ENCODE peak calls at places on chromosome 7, in four cellular contexts. O is esophagus squamous epithelium, F is tibial artery, B is IMR-90. W is an unnamed sample.

GRCh38 chr7:144834516-144835165 is 1.2 kb downstream of the TPK1 start:
- DNase-seq in O (no peak), F (no peak), B (no peak), W (peak)

GRCh38 chr7:131604841-131605279 is 48.4 kb upstream of the PODXL start:
- DNase-seq in O (no peak), F (no peak), B (peak), W (peak)

GRCh38 chr7:121099572-121099971 is 111.1 kb downstream of the CPED1 start:
- DNase-seq in O (no peak), F (no peak), B (no peak), W (no peak)

GRCh38 chr7:43758029-43758860 is at the start of gene BLVRA:
- DNase-seq in O (no peak), F (peak), B (peak), W (peak)

GRCh38 chr7:4227105-4228010 is 454.7 kb upstream of the FOXK1 start:
- DNase-seq in O (no peak), F (no peak), B (no peak), W (no peak)

GRCh38 chr7:128247640-128248194 is 6.6 kb downstream of the LEP start:
- DNase-seq in O (no peak), F (no peak), B (peak), W (peak)

GRCh38 chr7:28024786-28025334 is 155.7 kb downstream of the JAZF1 start:
- DNase-seq in O (no peak), F (no peak), B (no peak), W (no peak)

GRCh38 chr7:5699951-5700384 is 81.5 kb downstream of the RNF216 start:
- DNase-seq in O (no peak), F (no peak), B (peak), W (no peak)

GRCh38 chr7:85655252-85655651 is 468.4 kb upstream of the SEMA3D start:
- DNase-seq in O (no peak), F (no peak), B (no peak), W (no peak)

GRCh38 chr7:73668103-73668937 is 689 bp downstream of the VPS37D start:
- DNase-seq in O (no peak), F (no peak), B (no peak), W (peak)
- TF ChIP-seq CTCF in O (no peak), F (no peak), B (no peak), W (no peak)

GRCh38 chr7:101245147-101245668 is 327 bp upstream of the FIS1 start:
- DNase-seq in O (no peak), F (no peak), B (no peak), W (no peak)
- H3K4me3 ChIP-seq in O (peak), F (peak), B (peak), W (peak)

GRCh38 chr7:143494622-143495021 is 16.9 kb downstream of the TAS2R41 start:
- DNase-seq in O (no peak), F (no peak), B (peak), W (no peak)
- TF ChIP-seq CTCF in O (no peak), F (no peak), B (peak), W (peak)

DNA sequence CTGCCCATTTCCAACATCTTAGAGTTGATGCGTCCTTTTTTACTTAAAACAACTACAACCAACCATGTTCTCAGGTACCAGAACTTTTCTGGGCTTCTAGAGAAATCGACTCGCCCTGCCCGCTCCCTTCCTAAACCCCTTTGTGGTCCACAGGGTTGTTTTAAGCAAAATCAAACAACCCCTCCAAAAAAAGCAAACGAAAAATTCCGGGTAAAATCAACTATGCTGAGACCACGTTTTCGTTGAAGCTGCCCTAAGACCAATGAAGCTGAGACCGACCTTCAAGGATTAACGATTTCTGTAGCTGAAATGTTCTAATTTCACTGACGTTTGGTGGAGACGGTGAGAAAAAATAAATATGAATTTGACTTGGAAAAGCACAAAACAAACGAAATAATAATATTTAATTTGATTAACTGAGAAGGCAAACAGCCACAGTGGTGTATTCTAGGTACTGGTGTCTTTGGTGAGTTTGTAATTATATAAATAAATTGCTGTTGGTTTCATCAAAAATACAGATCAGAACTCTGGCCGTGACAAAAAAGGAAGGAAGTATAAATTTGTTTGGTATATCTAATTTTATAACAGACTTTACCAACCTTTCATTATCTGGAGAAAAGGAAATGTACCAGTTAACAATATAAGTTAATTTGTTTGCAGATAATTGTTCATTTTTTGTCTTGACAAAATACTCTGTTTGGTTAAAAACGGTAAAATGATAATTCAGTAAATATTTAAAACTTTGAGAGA is 4.7 kb upstream of the IGF2BP3 start:
- DNase-seq in O (no peak), F (no peak), B (no peak), W (no peak)
- H3K4me3 ChIP-seq in O (no peak), F (no peak), B (peak), W (peak)

DNA sequence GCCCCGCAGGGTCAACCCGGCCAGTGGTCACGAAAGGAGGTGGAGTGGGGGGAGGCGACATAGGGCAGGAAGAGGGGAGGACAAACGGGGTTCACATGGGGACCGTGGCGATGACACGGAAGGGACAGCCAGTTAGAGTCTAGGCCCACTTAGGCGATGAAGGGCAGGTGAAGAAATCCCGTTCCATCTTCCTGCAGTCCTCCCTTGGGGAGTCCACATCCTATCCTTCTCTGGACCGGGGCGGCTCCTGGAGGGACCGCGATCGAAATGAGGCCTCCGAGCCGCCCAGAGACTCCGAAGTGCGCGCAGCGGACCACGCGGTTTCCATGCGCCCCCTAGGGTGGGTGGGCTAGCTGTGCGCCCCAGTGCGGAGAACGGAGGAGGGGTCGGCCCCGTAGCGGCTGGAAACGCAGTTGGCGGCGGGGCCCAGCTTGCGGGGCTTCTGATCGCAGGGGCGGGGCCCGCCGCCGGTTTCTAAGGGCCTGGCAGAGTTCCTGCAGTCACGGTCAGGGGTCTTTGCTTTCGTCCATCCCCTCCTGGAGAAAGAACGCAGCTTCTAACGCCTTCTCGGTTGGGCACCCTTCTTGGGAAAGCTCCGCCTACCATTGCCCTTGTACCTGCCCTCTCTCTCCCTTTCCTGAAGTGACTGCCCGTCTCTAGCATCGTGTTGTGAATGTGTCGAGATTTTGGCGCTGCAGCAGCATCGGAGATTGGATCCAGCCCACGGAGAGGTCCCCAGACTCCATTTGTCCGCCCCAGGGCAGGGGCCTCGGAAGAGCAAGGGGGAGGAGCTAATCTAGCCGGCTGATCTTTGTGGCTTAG is 17.9 kb upstream of the TMEM225B start:
- DNase-seq in O (no peak), F (no peak), B (peak), W (peak)
- TF ChIP-seq CTCF in O (peak), F (peak), B (peak), W (peak)

GRCh38 chr7:121406-121805 is 71.0 kb upstream of the FAM20C start:
- DNase-seq in O (no peak), F (no peak), B (no peak), W (no peak)

GRCh38 chr7:124130-124949 is 68.0 kb upstream of the FAM20C start:
- DNase-seq in O (no peak), F (peak), B (no peak), W (no peak)

GRCh38 chr7:121002-121401 is 71.4 kb upstream of the FAM20C start:
- DNase-seq in O (no peak), F (peak), B (no peak), W (no peak)

GRCh38 chr7:125061-125471 is 67.3 kb upstream of the FAM20C start:
- DNase-seq in O (no peak), F (no peak), B (no peak), W (no peak)

DNA sequence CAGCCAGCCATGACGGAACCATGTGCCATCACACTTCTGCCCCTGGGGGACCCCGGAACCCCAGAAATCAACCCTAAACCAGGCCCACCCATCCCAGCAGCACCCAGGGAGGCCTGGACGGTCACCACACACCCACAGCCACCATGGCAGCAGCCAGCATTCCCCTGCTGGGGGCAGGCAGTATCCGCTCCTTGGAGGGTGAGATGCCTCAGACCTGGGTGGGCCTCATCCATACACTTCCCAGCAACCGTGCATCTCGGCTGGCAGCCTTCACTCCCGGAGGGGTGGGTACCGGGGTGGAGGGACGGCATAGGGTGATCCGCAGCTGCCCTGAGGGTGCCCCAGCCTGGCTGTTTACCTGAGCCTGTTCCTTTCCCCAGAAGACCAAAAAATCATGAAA is 69.1 kb upstream of the FAM20C start:
- DNase-seq in O (no peak), F (peak), B (no peak), W (no peak)
- H3K4me3 ChIP-seq in O (no peak), F (no peak), B (no peak), W (no peak)